ENCODE peak calls at places on chromosomes 6 and 20, in ten cellular contexts. E, N, G, O, Q, M, T, D, Y and S are unnamed samples.

GRCh38 chr6:144248470-144249301 is 36.4 kb upstream of the UTRN start:
- DNase-seq in Y (peak), G (no peak), M (no peak), Q (peak), D (no peak), O (peak), T (peak), E (no peak), N (no peak), S (no peak)

GRCh38 chr6:157853902-157854481 is 30.9 kb downstream of the SNX9 start:
- DNase-seq in Q (no peak), G (no peak), Y (no peak), T (no peak), M (no peak), O (no peak), E (no peak), D (no peak), N (no peak), S (no peak)

GRCh38 chr6:103236923-103237322 is 1622.8 kb downstream of the HACE1 start:
- DNase-seq in M (no peak), T (no peak), E (no peak), Y (no peak), D (no peak), O (no peak), N (no peak), Q (no peak), G (no peak), S (no peak)

GRCh38 chr6:75211920-75212590 is 6.2 kb upstream of the COL12A1 start:
- DNase-seq in N (no peak), E (no peak), G (no peak), T (no peak), M (no peak), D (peak), O (no peak), Q (no peak), Y (no peak), S (no peak)

GRCh38 chr6:117549606-117550005 is 52.7 kb downstream of the GOPC start:
- DNase-seq in E (no peak), G (peak), T (no peak), Q (no peak), O (no peak), Y (no peak), M (peak), D (no peak), N (no peak), S (no peak)

GRCh38 chr6:167093922-167094432 is 28.9 kb upstream of the CCR6 start:
- DNase-seq in Q (no peak), Y (no peak), T (no peak), N (peak), D (peak), M (peak), O (no peak), G (peak), E (no peak), S (no peak)

GRCh38 chr6:143027058-143027457 is 33.6 kb upstream of the AIG1 start:
- DNase-seq in G (peak), E (peak), T (peak), D (peak), Y (no peak), Q (peak), N (peak), O (no peak), M (peak), S (no peak)

GRCh38 chr6:5333653-5334052 is 72.3 kb downstream of the FARS2 start:
- DNase-seq in Y (peak), E (no peak), D (no peak), O (peak), N (no peak), M (no peak), G (no peak), T (peak), Q (peak), S (no peak)

GRCh38 chr20:61949363-61949713 is 116.3 kb downstream of the TAF4 start:
- DNase-seq in N (no peak), E (no peak), G (no peak), T (no peak), D (no peak), Y (no peak), Q (no peak), M (no peak), O (no peak), S (no peak)

GRCh38 chr6:157233156-157233555 is 90.2 kb downstream of the TMEM242 start:
- DNase-seq in N (no peak), G (no peak), M (no peak), T (no peak), D (no peak), Q (no peak), O (no peak), E (no peak), Y (no peak), S (no peak)

GRCh38 chr6:6466967-6467761 is 121.4 kb upstream of the LY86 start:
- DNase-seq in D (no peak), M (no peak), N (no peak), Y (no peak), E (no peak), G (no peak), Q (no peak), O (no peak), T (no peak), S (no peak)

GRCh38 chr6:24930386-24930785 is 5.4 kb downstream of the RIPOR2 start:
- DNase-seq in E (no peak), T (peak), M (no peak), D (no peak), Q (peak), O (peak), N (no peak), Y (peak), G (no peak), S (no peak)

GRCh38 chr20:47464380-47465101 is 37.1 kb upstream of the NCOA3 start:
- DNase-seq in O (peak), M (no peak), E (no peak), Q (peak), N (no peak), D (peak), G (no peak), T (peak), Y (peak), S (peak)

GRCh38 chr6:149963212-149963461 is 606 bp upstream of the ULBP1 start:
- DNase-seq in O (peak), Q (no peak), E (peak), G (no peak), M (no peak), T (peak), Y (no peak), D (no peak), N (no peak), S (peak)

GRCh38 chr20:8144282-8145245 is 12.5 kb downstream of the PLCB1 start:
- DNase-seq in Y (peak), T (peak), Q (peak), E (no peak), G (no peak), O (peak), M (no peak), D (no peak), N (no peak), S (no peak)

DNA sequence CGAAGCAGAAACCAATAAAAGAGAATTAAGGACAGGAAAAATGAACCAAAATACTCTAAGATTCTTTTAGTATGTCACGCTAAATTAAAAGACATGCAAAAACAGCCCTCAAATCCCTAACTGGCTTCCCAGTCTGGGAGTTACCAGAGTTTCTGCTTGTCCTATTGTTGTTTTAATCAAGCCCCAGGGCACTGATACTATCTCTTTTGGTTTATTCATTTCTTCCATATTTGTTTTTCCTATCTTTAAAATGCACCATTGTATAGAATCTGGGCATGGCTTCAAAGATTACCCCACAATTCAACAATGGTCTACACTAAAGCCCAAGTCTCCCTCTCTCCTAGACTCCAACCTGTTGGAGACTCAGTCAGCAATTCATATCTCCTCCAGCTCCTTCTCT is 169.1 kb downstream of the MYLK4 start:
- DNase-seq in O (no peak), Q (no peak), G (no peak), T (peak), Y (no peak), D (no peak), E (no peak), N (no peak), M (no peak), S (no peak)
- TF ChIP-seq CTCF in O (no peak), Q (no peak), G (no peak), T (no peak), Y (no peak), D (no peak), E (no peak), N (no peak), M (no peak), S (no peak)

GRCh38 chr20:38106461-38106860 is 58.6 kb downstream of the TGM2 start:
- DNase-seq in E (no peak), Y (no peak), G (peak), D (no peak), O (no peak), M (no peak), N (no peak), Q (no peak), T (no peak), S (no peak)
- TF ChIP-seq CTCF in E (no peak), Y (no peak), G (no peak), D (no peak), O (no peak), M (no peak), N (no peak), Q (no peak), T (no peak), S (no peak)

GRCh38 chr6:36677059-36677749 is 1.3 kb upstream of the CDKN1A start:
- DNase-seq in G (no peak), Y (no peak), E (no peak), D (no peak), O (peak), N (no peak), T (peak), M (no peak), Q (peak), S (no peak)
- TF ChIP-seq CTCF in G (no peak), Y (no peak), E (no peak), D (no peak), O (no peak), N (no peak), T (no peak), M (no peak), Q (no peak), S (no peak)

GRCh38 chr6:79586548-79586947 is 44.6 kb upstream of the SH3BGRL2 start:
- DNase-seq in Q (peak), D (no peak), O (no peak), N (no peak), E (no peak), Y (no peak), G (no peak), M (no peak), T (peak), S (no peak)
- TF ChIP-seq CTCF in Q (peak), D (peak), O (peak), N (peak), E (peak), Y (peak), G (no peak), M (no peak), T (peak), S (no peak)

DNA sequence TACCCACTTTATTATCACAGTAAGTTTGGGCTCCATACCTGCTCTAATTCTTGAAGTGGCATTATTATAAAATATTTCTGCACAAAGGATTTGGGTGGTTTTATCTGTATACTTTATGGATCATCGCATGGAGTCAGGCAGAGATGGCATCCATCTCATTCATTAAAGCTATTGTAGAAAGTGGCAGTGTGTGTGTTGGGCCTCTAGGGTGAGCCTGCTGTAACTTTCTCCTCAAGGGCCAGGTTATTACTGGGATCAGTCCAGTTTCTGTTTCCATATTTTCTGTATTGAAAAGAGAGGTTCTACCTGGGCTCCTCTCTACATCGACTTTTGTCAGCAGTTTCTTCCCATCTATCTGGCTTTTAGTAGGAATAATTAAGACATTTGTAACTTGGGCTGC is 511.1 kb downstream of the MMUT start:
- DNase-seq in E (no peak), D (no peak), Y (no peak), M (no peak), T (no peak), N (no peak), O (no peak), G (no peak), Q (no peak), S (no peak)
- TF ChIP-seq CTCF in E (no peak), D (no peak), Y (no peak), M (no peak), T (no peak), N (no peak), O (no peak), G (no peak), Q (no peak), S (no peak)

GRCh38 chr20:37397076-37397953 is 51.4 kb downstream of the SRC start:
- DNase-seq in O (no peak), N (no peak), M (no peak), D (no peak), Y (no peak), Q (peak), E (no peak), G (no peak), T (no peak), S (no peak)

GRCh38 chr20:37395921-37396519 is 50.1 kb downstream of the SRC start:
- DNase-seq in Q (peak), M (no peak), O (no peak), T (no peak), G (no peak), E (peak), Y (no peak), D (no peak), N (no peak), S (no peak)

GRCh38 chr20:37397954-37398749 is 52.2 kb downstream of the SRC start:
- DNase-seq in T (no peak), G (no peak), E (no peak), N (no peak), D (no peak), Y (no peak), M (no peak), O (no peak), Q (no peak), S (no peak)

GRCh38 chr20:37395411-37395800 is 49.5 kb downstream of the SRC start:
- DNase-seq in D (no peak), M (no peak), G (no peak), N (no peak), Y (no peak), T (no peak), O (no peak), Q (no peak), E (no peak), S (no peak)

GRCh38 chr20:37396520-37397075 is 50.7 kb downstream of the SRC start:
- DNase-seq in E (peak), M (no peak), D (no peak), G (no peak), Y (no peak), O (no peak), T (no peak), N (no peak), Q (no peak), S (no peak)
- TF ChIP-seq CTCF in E (peak), M (no peak), D (no peak), G (no peak), Y (no peak), O (no peak), T (no peak), N (no peak), Q (no peak), S (no peak)

GRCh38 chr6:42498473-42499128 is 46.9 kb upstream of the TRERF1 start:
- DNase-seq in N (no peak), Q (no peak), O (no peak), Y (no peak), T (no peak), D (peak), M (no peak), G (no peak), E (no peak), S (no peak)
- TF ChIP-seq CTCF in N (no peak), Q (no peak), O (no peak), Y (no peak), T (no peak), D (no peak), M (no peak), G (no peak), E (no peak), S (no peak)

GRCh38 chr6:26249709-26249958 is 115.4 kb upstream of the BTN3A2 start:
- DNase-seq in O (no peak), Q (no peak), G (no peak), Y (no peak), D (no peak), T (no peak), M (no peak), E (no peak), N (no peak), S (no peak)

GRCh38 chr6:26250806-26251075 is 114.3 kb upstream of the BTN3A2 start:
- DNase-seq in Q (peak), N (peak), T (peak), D (peak), E (no peak), G (no peak), M (no peak), O (no peak), Y (no peak), S (no peak)

GRCh38 chr6:26251354-26252081 is 113.5 kb upstream of the BTN3A2 start:
- DNase-seq in Y (no peak), T (peak), D (peak), N (peak), E (peak), M (peak), O (peak), G (peak), Q (peak), S (no peak)

GRCh38 chr6:26246553-26246952 is 118.4 kb upstream of the BTN3A2 start:
- DNase-seq in T (no peak), N (no peak), M (no peak), G (no peak), O (no peak), Y (no peak), Q (no peak), E (no peak), D (no peak), S (no peak)

DNA sequence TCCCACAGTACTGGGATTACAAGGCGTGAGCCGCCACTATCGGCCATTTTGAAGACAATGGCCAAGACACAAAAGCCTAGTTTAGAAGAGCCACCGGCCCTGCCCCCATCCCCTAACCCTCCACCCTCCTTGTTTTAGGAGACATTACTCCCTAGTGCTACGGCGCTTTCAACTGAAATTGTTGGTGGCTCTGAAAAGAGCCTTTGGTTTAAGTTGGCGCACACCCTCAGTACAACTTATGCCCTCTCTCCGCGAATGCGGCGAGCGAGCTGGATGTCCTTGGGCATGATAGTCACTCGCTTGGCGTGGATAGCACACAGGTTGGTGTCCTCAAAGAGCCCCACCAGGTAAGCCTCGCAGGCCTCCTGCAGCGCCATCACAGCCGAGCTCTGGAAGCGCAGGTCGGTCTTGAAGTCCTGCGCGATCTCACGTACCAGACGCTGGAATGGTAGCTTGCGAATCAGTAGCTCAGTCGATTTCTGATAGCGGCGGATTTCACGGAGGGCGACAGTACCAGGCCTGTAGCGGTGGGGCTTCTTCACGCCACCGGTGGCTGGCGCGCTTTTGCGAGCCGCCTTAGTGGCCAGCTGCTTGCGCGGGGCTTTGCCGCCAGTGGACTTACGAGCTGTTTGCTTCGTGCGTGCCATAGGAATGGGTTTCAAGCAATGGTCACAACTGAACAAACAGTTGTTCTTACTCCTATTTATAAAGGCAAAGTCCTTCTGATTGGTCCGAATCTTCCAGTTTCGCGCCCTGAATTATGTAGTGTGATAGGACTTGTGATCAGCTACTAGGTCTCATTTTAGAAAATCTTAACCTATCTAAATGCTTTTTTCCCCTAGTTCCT is 114.8 kb upstream of the BTN3A2 start:
- DNase-seq in N (peak), Q (peak), E (peak), O (peak), G (peak), T (peak), M (peak), D (peak), Y (no peak), S (no peak)
- TF ChIP-seq CTCF in N (peak), Q (peak), E (peak), O (peak), G (peak), T (peak), M (peak), D (peak), Y (peak), S (no peak)

GRCh38 chr6:35920793-35921732 is at the start of gene SRPK1:
- DNase-seq in M (peak), Q (peak), E (peak), O (peak), T (peak), Y (no peak), N (peak), D (peak), G (peak), S (peak)
- TF ChIP-seq CTCF in M (no peak), Q (no peak), E (no peak), O (no peak), T (no peak), Y (no peak), N (peak), D (no peak), G (no peak), S (no peak)

DNA sequence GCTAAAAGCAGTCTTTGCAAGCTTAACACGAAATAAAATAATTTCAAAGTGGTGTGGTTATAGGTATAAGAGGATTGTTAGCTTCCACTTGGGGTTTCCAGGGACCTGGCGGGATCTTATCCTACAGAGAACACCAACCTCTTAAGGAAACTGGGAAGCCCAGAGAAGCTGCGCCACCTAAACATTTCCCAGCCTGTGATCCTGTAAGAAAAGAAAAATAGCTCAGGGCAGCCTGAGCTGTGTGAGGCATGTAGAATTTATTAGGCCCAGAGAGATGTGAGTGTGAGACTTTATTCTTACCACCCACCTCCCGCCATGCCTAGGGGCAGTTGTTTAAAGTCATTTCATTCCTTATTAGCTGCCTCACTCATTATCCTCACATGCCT is 54.1 kb downstream of the CCN2 start:
- DNase-seq in G (no peak), O (no peak), E (no peak), M (no peak), D (no peak), N (no peak), Y (no peak), T (no peak), Q (no peak), S (no peak)
- TF ChIP-seq CTCF in G (no peak), O (no peak), E (no peak), M (no peak), D (no peak), N (no peak), Y (no peak), T (no peak), Q (no peak), S (no peak)